ENCODE peak calls at places on chromosomes 3 and 15, in eight cellular contexts. Y is fibroblast of lung, K is body of pancreas, N is lower lobe of right lung, P is mammary epithelial cell, G is adrenal gland, W is PC-3, R is mesenchymal stem cell. F is an unnamed sample. For H3K36me3, the result is how much of the 10 kb centered on the place peaks cover.

GRCh38 chr3:175200391-175200790 is 341.3 kb downstream of the NAALADL2 start:
- DNase-seq in Y (no peak), K (no peak), N (no peak), P (no peak), G (no peak), W (no peak), R (peak), F (no peak)

GRCh38 chr3:58630081-58630709 is 36.4 kb downstream of the FAM3D start:
- DNase-seq in Y (peak), K (peak), N (no peak), P (peak), G (peak), W (peak), R (peak), F (peak)

GRCh38 chr3:45679805-45680204 is 9.4 kb upstream of the SACM1L start:
- DNase-seq in Y (no peak), K (peak), N (no peak), P (no peak), G (no peak), W (no peak), R (no peak), F (no peak)

GRCh38 chr15:54273928-54274327 is 295.7 kb downstream of the UNC13C start:
- DNase-seq in Y (no peak), K (no peak), N (no peak), P (no peak), G (no peak), W (no peak), R (no peak), F (no peak)

GRCh38 chr15:50380089-50380488 is 25.1 kb upstream of the GABPB1 start:
- DNase-seq in Y (peak), K (no peak), N (no peak), P (no peak), G (no peak), W (no peak), R (no peak), F (no peak)

GRCh38 chr15:67917037-67917436 is 77.2 kb upstream of the RNU6-1 start:
- DNase-seq in Y (no peak), K (no peak), N (no peak), P (peak), G (peak), W (peak), R (peak), F (no peak)

GRCh38 chr3:105274958-105275357 is 91.8 kb upstream of the ALCAM start:
- DNase-seq in Y (peak), K (no peak), N (no peak), P (peak), G (no peak), W (peak), R (peak), F (no peak)

GRCh38 chr3:57446318-57446841 is 97.8 kb downstream of the DNAH12 start:
- DNase-seq in Y (peak), K (peak), N (no peak), P (peak), G (peak), W (no peak), R (no peak), F (no peak)

GRCh38 chr15:94692697-94693096 is 461.3 kb downstream of the MCTP2 start:
- DNase-seq in Y (no peak), K (no peak), N (no peak), P (peak), G (no peak), W (no peak), R (peak), F (no peak)

GRCh38 chr15:29268706-29269484 is 727 bp downstream of the NSMCE3 start:
- DNase-seq in Y (peak), K (peak), N (peak), P (peak), G (peak), W (peak), R (peak), F (peak)

GRCh38 chr3:183306798-183307671 is 54.0 kb downstream of the B3GNT5 start:
- DNase-seq in Y (peak), K (peak), N (peak), P (peak), G (peak), W (peak), R (peak), F (peak)

GRCh38 chr3:25573386-25574171 is 91.1 kb downstream of the TOP2B start:
- DNase-seq in Y (peak), K (no peak), N (no peak), P (no peak), G (no peak), W (peak), R (peak), F (no peak)

GRCh38 chr15:68175527-68175926 is 29.6 kb downstream of the CALML4 start:
- DNase-seq in Y (no peak), K (no peak), N (no peak), P (no peak), G (no peak), W (no peak), R (no peak), F (no peak)

GRCh38 chr3:143118630-143119008 is 952 bp upstream of the CHST2 start:
- DNase-seq in Y (no peak), K (no peak), N (no peak), P (no peak), G (no peak), W (no peak), R (no peak), F (no peak)

GRCh38 chr3:176595307-176595706 is 602.0 kb downstream of the TBL1XR1 start:
- DNase-seq in Y (no peak), K (no peak), N (no peak), P (no peak), G (no peak), W (no peak), R (peak), F (no peak)

GRCh38 chr15:41566121-41566885 is 7.3 kb downstream of the TYRO3 start:
- DNase-seq in Y (no peak), K (no peak), N (no peak), P (no peak), G (no peak), W (no peak), R (no peak), F (no peak)

GRCh38 chr3:4595709-4596108 is 102.6 kb downstream of the ITPR1 start:
- DNase-seq in Y (no peak), K (no peak), N (no peak), P (no peak), G (no peak), W (no peak), R (no peak), F (no peak)

GRCh38 chr3:4504340-4505261 is 11.5 kb downstream of the ITPR1 start:
- DNase-seq in Y (peak), K (peak), N (no peak), P (peak), G (peak), W (peak), R (peak), F (peak)

GRCh38 chr3:64625381-64625780 is 62.4 kb downstream of the ADAMTS9 start:
- DNase-seq in Y (no peak), K (no peak), N (no peak), P (no peak), G (no peak), W (no peak), R (peak), F (no peak)

GRCh38 chr3:87229113-87229512 is 2.0 kb downstream of the CHMP2B start:
- DNase-seq in Y (no peak), K (no peak), N (no peak), P (no peak), G (no peak), W (no peak), R (no peak), F (no peak)

GRCh38 chr3:134600685-134601502 is 49.9 kb downstream of the KY start:
- DNase-seq in Y (peak), K (peak), N (peak), P (peak), G (peak), W (peak), R (peak), F (peak)
- H3K4me3 ChIP-seq in Y (peak), K (no peak), N (no peak), P (no peak), G (no peak), W (no peak), R (no peak), F (no peak)

DNA sequence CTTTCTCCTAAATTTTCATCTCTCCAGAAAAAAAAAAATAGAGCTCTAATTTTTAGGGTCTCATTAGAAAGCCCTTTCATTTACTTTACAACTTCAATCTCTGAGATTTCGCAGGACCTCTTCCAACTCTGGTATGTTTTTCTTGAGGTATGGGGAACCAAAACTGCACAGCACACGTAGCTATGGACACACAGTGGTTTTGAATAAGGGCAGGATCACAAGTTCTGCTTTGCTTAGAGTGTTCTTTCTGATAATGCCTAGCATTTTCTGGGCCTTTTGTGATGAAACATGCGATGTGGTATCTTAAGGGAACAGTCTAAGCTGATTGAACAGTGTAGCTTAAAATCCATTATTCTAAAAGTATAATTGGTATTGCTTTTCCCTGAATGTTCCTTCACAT is 25.3 kb downstream of the ZNF592 start:
- DNase-seq in Y (no peak), K (no peak), N (no peak), P (no peak), G (no peak), W (no peak), R (no peak), F (no peak)
- H3K36me3 ChIP-seq in Y (under half), K (under half), N (under half), P (under half), G (under half), W (under half), R (under half), F (under half)

GRCh38 chr15:74431116-74431515 is 2.6 kb downstream of the SEMA7A start:
- DNase-seq in Y (no peak), K (no peak), N (no peak), P (no peak), G (no peak), W (no peak), R (no peak), F (no peak)
- H3K4me3 ChIP-seq in Y (no peak), K (no peak), N (no peak), P (no peak), G (no peak), W (peak), R (no peak), F (peak)

GRCh38 chr3:13314877-13315276 is 105.2 kb downstream of the NUP210 start:
- DNase-seq in Y (no peak), K (no peak), N (no peak), P (no peak), G (no peak), W (no peak), R (no peak), F (no peak)
- H3K36me3 ChIP-seq in Y (under half), K (under half), N (under half), P (under half), G (under half), W (under half), R (under half), F (under half)

GRCh38 chr15:99310745-99311144 is 59.5 kb downstream of the LRRC28 start:
- DNase-seq in Y (no peak), K (no peak), N (no peak), P (no peak), G (no peak), W (no peak), R (peak), F (no peak)

GRCh38 chr15:99306694-99307338 is 55.5 kb downstream of the LRRC28 start:
- DNase-seq in Y (peak), K (peak), N (no peak), P (no peak), G (peak), W (no peak), R (peak), F (no peak)

GRCh38 chr15:99307735-99308134 is 56.5 kb downstream of the LRRC28 start:
- DNase-seq in Y (peak), K (no peak), N (no peak), P (no peak), G (no peak), W (no peak), R (peak), F (no peak)

GRCh38 chr15:99303881-99304280 is 52.6 kb downstream of the LRRC28 start:
- DNase-seq in Y (peak), K (no peak), N (no peak), P (no peak), G (no peak), W (no peak), R (no peak), F (no peak)

DNA sequence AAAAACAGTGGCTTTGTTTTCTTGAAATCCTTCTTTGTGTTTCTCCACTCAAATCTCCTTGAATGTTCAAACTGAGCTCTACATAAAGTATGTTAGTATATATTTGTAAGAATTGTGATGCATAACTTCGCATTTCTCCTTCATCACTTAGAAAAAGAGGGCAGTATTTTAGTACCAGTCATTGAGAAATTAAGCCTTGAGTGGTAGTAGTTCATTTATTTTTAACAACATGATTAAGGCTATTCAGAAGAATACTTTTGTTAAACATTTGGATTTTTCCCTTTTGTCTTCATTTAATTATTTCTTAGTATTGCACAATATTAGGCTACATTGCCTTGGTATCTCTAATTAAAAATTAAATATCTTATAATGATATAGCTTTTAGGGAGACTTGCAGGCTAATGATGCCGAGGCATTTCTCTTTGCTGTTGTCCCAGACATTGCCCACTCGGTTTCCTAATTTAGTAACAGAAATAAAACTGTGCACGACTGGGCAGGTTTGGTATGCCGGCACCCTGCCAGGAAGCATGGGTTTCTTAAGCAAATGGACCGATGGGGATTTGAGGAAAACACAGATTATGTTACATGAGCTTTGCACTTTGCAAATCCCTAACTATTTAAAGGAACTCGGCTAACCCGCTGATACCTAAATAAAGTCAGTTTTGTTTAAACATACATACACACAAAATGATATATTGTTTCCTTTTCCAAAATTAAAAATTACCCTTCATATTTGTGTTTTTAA is 54.7 kb downstream of the LRRC28 start:
- DNase-seq in Y (peak), K (peak), N (peak), P (peak), G (peak), W (peak), R (peak), F (no peak)
- H3K4me3 ChIP-seq in Y (no peak), K (no peak), N (no peak), P (peak), G (no peak), W (no peak), R (no peak), F (no peak)

DNA sequence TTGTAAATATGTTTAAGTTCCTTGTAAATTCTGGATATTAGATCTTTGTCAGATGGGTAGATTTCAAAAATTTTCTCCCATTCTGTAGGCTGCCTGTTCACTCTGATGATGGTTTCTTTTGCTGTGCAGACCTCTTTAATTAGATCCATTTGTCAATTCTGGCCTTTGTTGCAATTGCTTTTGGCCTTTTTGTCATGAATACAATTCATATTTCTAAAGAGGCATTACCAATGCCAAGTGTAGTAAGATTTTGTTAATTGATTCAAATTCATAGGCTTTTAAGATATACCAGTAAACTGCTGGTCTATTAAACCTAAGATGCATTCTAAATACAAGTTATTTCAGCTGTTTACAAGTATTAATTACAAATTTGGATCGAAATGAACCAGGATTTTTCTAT is 31.0 kb downstream of the PIK3R4 start:
- DNase-seq in Y (no peak), K (no peak), N (no peak), P (no peak), G (no peak), W (no peak), R (no peak), F (no peak)
- H3K36me3 ChIP-seq in Y (under half), K (under half), N (half or more), P (under half), G (under half), W (under half), R (under half), F (under half)

DNA sequence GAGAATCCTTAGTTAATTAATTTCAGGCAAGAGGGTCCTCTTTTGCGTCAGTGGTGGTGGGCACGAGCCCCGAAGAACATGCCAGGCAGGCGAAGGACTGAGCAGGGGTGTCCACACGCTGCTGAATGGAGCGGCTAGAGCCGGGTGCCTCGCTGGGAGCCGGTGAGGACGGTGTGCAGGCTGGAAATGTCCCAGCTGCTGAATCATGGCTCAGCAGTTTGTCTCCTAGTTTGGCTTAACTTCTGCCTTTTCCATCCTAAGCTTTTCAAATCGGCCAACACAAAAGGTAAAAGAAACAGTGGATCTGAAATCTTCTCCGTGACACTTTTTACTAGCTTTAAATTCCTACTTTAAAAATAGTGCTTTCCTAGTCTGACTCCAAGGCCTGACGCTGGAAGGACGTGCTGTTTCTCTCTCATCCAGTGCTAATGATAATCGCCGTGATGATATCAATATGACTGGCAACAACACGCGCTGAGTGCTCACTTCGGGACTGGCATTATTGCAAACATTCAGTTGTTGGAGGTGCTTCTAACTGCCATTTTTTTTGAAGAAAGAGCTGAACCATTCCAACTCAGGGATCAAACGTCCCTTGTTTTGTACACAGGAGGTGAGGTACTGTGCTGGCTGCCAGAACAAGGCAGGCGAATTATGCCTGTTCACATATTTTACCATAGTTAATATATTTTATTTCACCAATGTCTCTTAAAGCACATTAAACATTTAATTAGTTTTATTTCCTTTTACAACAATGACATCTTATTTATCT is 19.8 kb downstream of the PCSK6 start:
- DNase-seq in Y (no peak), K (no peak), N (no peak), P (no peak), G (no peak), W (no peak), R (no peak), F (peak)
- H3K4me3 ChIP-seq in Y (no peak), K (no peak), N (no peak), P (no peak), G (no peak), W (no peak), R (no peak), F (no peak)

GRCh38 chr15:80913541-80913940 is 76.1 kb downstream of the MESD start:
- DNase-seq in Y (no peak), K (no peak), N (no peak), P (no peak), G (no peak), W (no peak), R (no peak), F (no peak)
- H3K36me3 ChIP-seq in Y (under half), K (under half), N (under half), P (under half), G (under half), W (under half), R (half or more), F (under half)